ENCODE peak calls at places on chromosomes 7 and 10, in four cellular contexts. One of them, this sample, is unnamed.

GRCh38 chr7:79529896-79530235 is 76.4 kb upstream of the MAGI2 start:
- DNase-seq in MCF 10A: no peak
- DNase-seq in ovary: no peak
- DNase-seq in progenitor cell of endocrine pancreas: no peak
- DNase-seq in this sample: peak; percentile 19

GRCh38 chr7:139720705-139721231 is 57.0 kb downstream of the HIPK2 start:
- DNase-seq in MCF 10A: peak; percentile 68
- DNase-seq in ovary: no peak
- DNase-seq in progenitor cell of endocrine pancreas: no peak
- DNase-seq in this sample: peak; percentile 35

GRCh38 chr7:36192050-36192824 is 39.2 kb downstream of the EEPD1 start:
- DNase-seq in MCF 10A: peak; percentile 55
- DNase-seq in ovary: peak; percentile 49
- DNase-seq in progenitor cell of endocrine pancreas: no peak
- DNase-seq in this sample: peak; percentile 88

GRCh38 chr10:30583778-30584415 is 45.7 kb downstream of the LYZL2 start:
- DNase-seq in MCF 10A: peak; percentile 82
- DNase-seq in ovary: peak; percentile 65
- DNase-seq in progenitor cell of endocrine pancreas: no peak
- DNase-seq in this sample: peak; percentile 23

GRCh38 chr7:33876600-33877274 is 28.6 kb upstream of the BMPER start:
- DNase-seq in MCF 10A: no peak
- DNase-seq in ovary: no peak
- DNase-seq in progenitor cell of endocrine pancreas: no peak
- DNase-seq in this sample: no peak

GRCh38 chr10:61733358-61733940 is 70.7 kb downstream of the CABCOCO1 start:
- DNase-seq in MCF 10A: peak; percentile 59
- DNase-seq in ovary: no peak
- DNase-seq in progenitor cell of endocrine pancreas: peak; percentile 12
- DNase-seq in this sample: peak; percentile 41

GRCh38 chr7:132805766-132806165 is 229.5 kb upstream of the PLXNA4 start:
- DNase-seq in MCF 10A: no peak
- DNase-seq in ovary: no peak
- DNase-seq in progenitor cell of endocrine pancreas: no peak
- DNase-seq in this sample: no peak

GRCh38 chr10:92690211-92691041 is 671 bp downstream of the HHEX start:
- DNase-seq in MCF 10A: no peak
- DNase-seq in ovary: no peak
- DNase-seq in progenitor cell of endocrine pancreas: peak; percentile 43
- DNase-seq in this sample: peak; percentile 33

GRCh38 chr10:116654816-116655215 is 34.1 kb downstream of the PNLIPRP2 start:
- DNase-seq in MCF 10A: peak; percentile 6
- DNase-seq in ovary: no peak
- DNase-seq in progenitor cell of endocrine pancreas: no peak
- DNase-seq in this sample: no peak

GRCh38 chr10:12902135-12902572 is 99.4 kb downstream of the CCDC3 start:
- DNase-seq in MCF 10A: peak; percentile 77
- DNase-seq in ovary: peak; percentile 62
- DNase-seq in progenitor cell of endocrine pancreas: peak; percentile 44
- DNase-seq in this sample: peak; percentile 18

GRCh38 chr10:84820596-84820995 is 492.2 kb downstream of the CCSER2 start:
- DNase-seq in MCF 10A: peak; percentile 5
- DNase-seq in ovary: no peak
- DNase-seq in progenitor cell of endocrine pancreas: no peak
- DNase-seq in this sample: no peak

GRCh38 chr7:157404845-157405481 is 68.2 kb downstream of the DNAJB6 start:
- DNase-seq in MCF 10A: peak; percentile 94
- DNase-seq in ovary: peak; percentile 73
- DNase-seq in progenitor cell of endocrine pancreas: no peak
- DNase-seq in this sample: peak; percentile 98

GRCh38 chr10:44358080-44358771 is 26.7 kb downstream of the CXCL12 start:
- DNase-seq in MCF 10A: no peak
- DNase-seq in ovary: no peak
- DNase-seq in progenitor cell of endocrine pancreas: no peak
- DNase-seq in this sample: no peak

GRCh38 chr10:114821915-114822770 is 563 bp downstream of the FHIP2A start:
- DNase-seq in MCF 10A: peak; percentile 54
- DNase-seq in ovary: peak; percentile 34
- DNase-seq in progenitor cell of endocrine pancreas: peak; percentile 15
- DNase-seq in this sample: no peak
- TF ChIP-seq CTCF in MCF 10A: no peak
- TF ChIP-seq CTCF in ovary: no peak
- TF ChIP-seq CTCF in progenitor cell of endocrine pancreas: no peak
- TF ChIP-seq CTCF in this sample: peak; percentile 9

GRCh38 chr10:96643920-96644319 is 57.1 kb upstream of the TM9SF3 start:
- DNase-seq in MCF 10A: no peak
- DNase-seq in ovary: no peak
- DNase-seq in progenitor cell of endocrine pancreas: no peak
- DNase-seq in this sample: no peak
- TF ChIP-seq CTCF in MCF 10A: no peak
- TF ChIP-seq CTCF in ovary: no peak
- TF ChIP-seq CTCF in progenitor cell of endocrine pancreas: no peak
- TF ChIP-seq CTCF in this sample: peak; percentile 17

DNA sequence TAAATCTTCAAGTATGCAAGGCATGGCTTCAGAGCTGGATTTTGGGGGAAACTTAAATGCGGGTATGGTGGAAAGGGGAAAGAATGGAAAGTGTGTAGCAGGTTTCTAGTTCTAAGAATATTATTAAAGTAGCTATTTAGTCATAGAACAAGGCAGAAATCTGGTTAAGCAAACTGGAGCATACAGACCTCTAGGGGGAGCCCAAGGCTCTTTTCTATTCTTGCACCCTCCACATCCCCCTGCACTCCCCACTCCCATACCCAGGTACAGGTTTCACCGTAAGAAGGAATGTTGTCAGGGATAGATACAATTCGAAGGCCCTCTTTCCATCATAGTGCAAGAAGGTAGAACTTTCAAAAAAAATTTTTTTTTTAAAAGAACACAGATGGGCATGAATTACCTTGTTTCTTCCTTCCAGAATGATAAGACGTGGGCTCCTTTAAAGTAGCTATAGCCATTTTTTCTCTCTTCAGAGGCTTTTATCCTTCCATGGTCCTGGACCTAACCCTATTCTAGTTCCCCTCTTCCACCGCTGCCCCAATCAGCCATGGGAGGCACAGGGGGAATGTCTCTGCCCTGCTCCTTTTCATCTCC is 41.5 kb upstream of the SMIM30 start:
- DNase-seq in MCF 10A: peak; percentile 54
- DNase-seq in ovary: no peak
- DNase-seq in progenitor cell of endocrine pancreas: no peak
- DNase-seq in this sample: peak; percentile 13
- TF ChIP-seq CTCF in MCF 10A: peak; percentile 78
- TF ChIP-seq CTCF in ovary: no peak
- TF ChIP-seq CTCF in progenitor cell of endocrine pancreas: peak; percentile 69
- TF ChIP-seq CTCF in this sample: peak; percentile 87

GRCh38 chr7:51451751-51452465 is 135.3 kb upstream of the COBL start:
- DNase-seq in MCF 10A: no peak
- DNase-seq in ovary: no peak
- DNase-seq in progenitor cell of endocrine pancreas: peak; percentile 39
- DNase-seq in this sample: no peak
- TF ChIP-seq CTCF in MCF 10A: no peak
- TF ChIP-seq CTCF in ovary: no peak
- TF ChIP-seq CTCF in progenitor cell of endocrine pancreas: peak; percentile 69
- TF ChIP-seq CTCF in this sample: no peak

This sample was measured in HFFc6.